ENCODE peak calls at places on chromosomes 12 and 14, in eight cellular contexts. P is A549, U is thyroid gland, Y is adrenal gland, L is HCT116, R is ovary, J is uterus, B is transverse colon. E is an unnamed sample. For H3K4me1, the result is how much of the 10 kb centered on the place peaks cover.

GRCh38 chr14:104754213-104754851 is 1.4 kb downstream of the SIVA1 start:
- DNase-seq in R (no peak), B (no peak), L (no peak), Y (no peak), P (no peak), U (no peak), J (no peak), E (no peak)

GRCh38 chr12:22729898-22730443 is 105.0 kb downstream of the ETNK1 start:
- DNase-seq in P (no peak), L (no peak), B (no peak), J (no peak), R (no peak), U (no peak), Y (no peak), E (no peak)

GRCh38 chr12:105322070-105322469 is 8.4 kb upstream of the C12orf75 start:
- DNase-seq in P (no peak), U (no peak), J (no peak), R (no peak), Y (no peak), B (no peak), L (no peak), E (peak)

GRCh38 chr14:100325231-100325632 is 2.1 kb downstream of the SLC25A47 start:
- DNase-seq in P (no peak), Y (no peak), B (no peak), J (no peak), L (no peak), R (no peak), U (no peak), E (no peak)

GRCh38 chr12:131135311-131135785 is 181.6 kb downstream of the ADGRD1 start:
- DNase-seq in P (no peak), J (no peak), Y (peak), U (no peak), L (no peak), R (no peak), B (no peak), E (no peak)

GRCh38 chr14:77151245-77151644 is 9.7 kb upstream of the ZDHHC22 start:
- DNase-seq in P (peak), R (no peak), Y (peak), J (no peak), B (no peak), U (peak), L (no peak), E (no peak)

GRCh38 chr12:81962126-81962856 is 203.1 kb upstream of the PPFIA2 start:
- DNase-seq in P (no peak), U (no peak), Y (no peak), J (no peak), L (no peak), B (no peak), R (no peak), E (no peak)

GRCh38 chr12:70920251-70920851 is at the start of gene PTPRR:
- DNase-seq in U (peak), R (no peak), J (no peak), P (no peak), Y (peak), L (no peak), B (no peak), E (no peak)

GRCh38 chr14:86799244-86799647 is 1193.7 kb downstream of the GALC start:
- DNase-seq in B (no peak), P (peak), R (no peak), U (no peak), J (peak), L (no peak), Y (peak), E (no peak)

GRCh38 chr14:101128478-101129450 is 225.2 kb upstream of the RTL1 start:
- DNase-seq in R (no peak), P (no peak), U (no peak), Y (peak), L (no peak), B (no peak), J (no peak), E (no peak)

GRCh38 chr14:74595006-74595735 is 16.9 kb downstream of the LTBP2 start:
- DNase-seq in L (no peak), U (peak), R (peak), J (peak), Y (no peak), P (no peak), B (peak), E (no peak)

GRCh38 chr12:1939745-1940607 is 21.5 kb upstream of the CACNA2D4 start:
- DNase-seq in U (peak), P (peak), R (peak), J (peak), L (peak), Y (peak), B (peak), E (peak)

GRCh38 chr12:101759396-101760047 is 20.3 kb upstream of the SYCP3 start:
- DNase-seq in P (peak), Y (no peak), B (no peak), R (no peak), U (no peak), L (peak), J (no peak), E (no peak)

GRCh38 chr12:30823140-30823669 is 68.5 kb upstream of the CAPRIN2 start:
- DNase-seq in P (peak), L (no peak), R (peak), U (peak), Y (peak), J (peak), B (peak), E (peak)

GRCh38 chr12:42296503-42297109 is 29.3 kb downstream of the ZCRB1 start:
- DNase-seq in U (no peak), L (no peak), B (no peak), P (peak), J (no peak), Y (no peak), R (no peak), E (no peak)

GRCh38 chr14:74583689-74584434 is 28.2 kb downstream of the LTBP2 start:
- DNase-seq in B (no peak), L (peak), J (no peak), Y (no peak), U (peak), P (peak), R (peak), E (no peak)

GRCh38 chr14:31934767-31935266 is 142.3 kb upstream of the ARHGAP5 start:
- DNase-seq in P (peak), J (no peak), R (peak), B (peak), U (no peak), Y (peak), L (peak), E (no peak)

GRCh38 chr12:108822458-108823205 is 34.8 kb downstream of the SSH1 start:
- DNase-seq in Y (no peak), R (no peak), B (no peak), U (no peak), L (no peak), J (no peak), P (no peak), E (no peak)

GRCh38 chr12:2432856-2433255 is 361.9 kb upstream of the FKBP4 start:
- DNase-seq in L (no peak), J (no peak), U (no peak), P (no peak), B (no peak), R (no peak), Y (no peak), E (no peak)

GRCh38 chr14:61453103-61453767 is 131.9 kb downstream of the PRKCH start:
- DNase-seq in Y (no peak), R (no peak), L (no peak), P (no peak), B (no peak), J (no peak), U (no peak), E (no peak)

GRCh38 chr12:82638324-82638723 is 48.4 kb upstream of the TMTC2 start:
- DNase-seq in J (no peak), Y (no peak), P (no peak), U (no peak), B (no peak), R (no peak), L (no peak), E (no peak)

GRCh38 chr14:98594156-98594555 is 677.8 kb downstream of the BCL11B start:
- DNase-seq in B (no peak), Y (no peak), U (no peak), R (no peak), J (no peak), L (no peak), P (no peak), E (no peak)

GRCh38 chr12:75996907-75997447 is 34.6 kb downstream of the PHLDA1 start:
- DNase-seq in R (no peak), Y (no peak), P (no peak), U (no peak), L (no peak), B (no peak), J (no peak), E (no peak)

GRCh38 chr12:38392584-38393144 is 76.1 kb downstream of the ALG10B start:
- DNase-seq in P (peak), Y (no peak), U (no peak), L (no peak), R (no peak), B (no peak), J (no peak), E (no peak)

GRCh38 chr12:954736-955135 is 5.2 kb upstream of the RAD52 start:
- DNase-seq in P (no peak), L (no peak), B (no peak), R (no peak), Y (no peak), U (no peak), J (no peak), E (no peak)

GRCh38 chr12:116773276-116773731 is 35.2 kb downstream of the RNFT2 start:
- DNase-seq in B (no peak), Y (no peak), R (no peak), L (peak), J (no peak), P (peak), U (no peak), E (no peak)

GRCh38 chr12:132190834-132191500 is 46.7 kb downstream of the NOC4L start:
- DNase-seq in L (no peak), U (no peak), Y (peak), B (no peak), J (no peak), R (no peak), P (no peak), E (no peak)

GRCh38 chr12:116863275-116863767 is 17.9 kb downstream of the HRK start:
- DNase-seq in R (no peak), L (peak), B (peak), P (peak), U (no peak), J (no peak), Y (no peak), E (no peak)

GRCh38 chr12:13630354-13630753 is 351.0 kb downstream of the GRIN2B start:
- DNase-seq in B (no peak), P (no peak), U (no peak), J (no peak), Y (no peak), L (no peak), R (no peak), E (no peak)

GRCh38 chr12:103924761-103925641 is 5.2 kb upstream of the HSP90B1 start:
- DNase-seq in Y (no peak), R (no peak), B (no peak), J (no peak), P (peak), U (no peak), L (peak), E (peak)

GRCh38 chr12:81147286-81147919 is 69.5 kb downstream of the ACSS3 start:
- DNase-seq in J (no peak), P (no peak), R (no peak), Y (no peak), B (no peak), L (no peak), U (no peak), E (no peak)

GRCh38 chr14:103281496-103282231 is 52.4 kb upstream of the EIF5 start:
- DNase-seq in L (no peak), Y (peak), R (peak), J (peak), P (peak), U (no peak), B (peak), E (peak)

GRCh38 chr12:122688291-122688690 is 14.9 kb downstream of the HCAR2 start:
- DNase-seq in U (no peak), Y (no peak), J (no peak), L (no peak), B (no peak), P (no peak), R (no peak), E (no peak)

GRCh38 chr12:60172266-60172665 is 576.4 kb downstream of the SLC16A7 start:
- DNase-seq in R (no peak), L (no peak), U (no peak), B (no peak), P (no peak), Y (no peak), J (no peak), E (no peak)

GRCh38 chr12:52713960-52714886 is 10.9 kb upstream of the KRT77 start:
- DNase-seq in U (no peak), B (no peak), R (no peak), J (no peak), Y (no peak), L (no peak), P (peak), E (no peak)

GRCh38 chr14:63897706-63898105 is 44.9 kb downstream of the SYNE2 start:
- DNase-seq in L (no peak), B (no peak), J (no peak), U (peak), Y (no peak), R (no peak), P (no peak), E (no peak)

GRCh38 chr12:111404362-111405148 is 1.2 kb upstream of the SH2B3 start:
- DNase-seq in Y (peak), L (no peak), J (peak), P (no peak), B (no peak), R (peak), U (peak), E (peak)

GRCh38 chr12:109586385-109587296 is 13.0 kb downstream of the MVK start:
- DNase-seq in B (no peak), J (no peak), L (no peak), P (peak), U (peak), Y (no peak), R (no peak), E (no peak)

GRCh38 chr12:24838531-24838950 is 110.4 kb downstream of the BCAT1 start:
- DNase-seq in J (peak), U (no peak), P (no peak), B (peak), L (no peak), Y (peak), R (peak), E (peak)
- TF ChIP-seq POLR2A in J (no peak), U (no peak), P (no peak), B (no peak), L (no peak), Y (no peak), R (no peak), E (no peak)

GRCh38 chr14:24141030-24141880 is at the start of gene EMC9:
- DNase-seq in B (peak), J (peak), L (peak), Y (peak), P (peak), U (peak), R (peak), E (peak)

GRCh38 chr14:24144451-24144850 is 2.0 kb downstream of the PSME2 start:
- DNase-seq in B (no peak), Y (no peak), R (no peak), U (no peak), J (no peak), L (no peak), P (no peak), E (no peak)

GRCh38 chr14:24145700-24146621 is at the start of gene PSME2:
- DNase-seq in Y (no peak), L (no peak), B (no peak), U (no peak), P (no peak), R (no peak), J (no peak), E (no peak)

GRCh38 chr14:24145219-24145618 is 1.2 kb downstream of the PSME2 start:
- DNase-seq in R (no peak), P (no peak), J (no peak), Y (no peak), L (no peak), B (no peak), U (no peak), E (no peak)

DNA sequence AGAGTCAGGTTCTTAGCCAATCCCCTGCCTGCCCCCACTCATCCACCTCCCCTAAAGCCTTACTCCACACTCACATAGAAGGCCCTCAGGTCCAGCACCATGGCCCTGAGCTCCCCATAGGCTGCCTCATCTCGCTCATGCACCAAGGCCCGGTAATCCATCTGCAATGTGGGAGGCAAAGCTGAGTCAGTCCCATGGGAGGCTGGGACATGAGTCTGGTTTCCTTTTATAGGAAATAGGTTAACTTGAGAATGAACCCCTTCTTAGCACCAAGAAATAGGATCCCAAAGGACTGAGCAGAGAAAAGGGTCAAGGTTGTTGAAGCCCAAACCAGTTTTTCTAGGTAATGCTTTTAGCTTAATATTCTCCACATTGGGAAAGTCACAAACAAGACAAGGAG is 2.1 kb upstream of the EMC9 start:
- DNase-seq in R (no peak), B (no peak), P (no peak), L (no peak), U (no peak), Y (no peak), J (no peak), E (no peak)
- H3K4me1 ChIP-seq in R (under half), B (under half), P (under half), L (under half), U (under half), Y (half or more), J (under half), E (under half)

DNA sequence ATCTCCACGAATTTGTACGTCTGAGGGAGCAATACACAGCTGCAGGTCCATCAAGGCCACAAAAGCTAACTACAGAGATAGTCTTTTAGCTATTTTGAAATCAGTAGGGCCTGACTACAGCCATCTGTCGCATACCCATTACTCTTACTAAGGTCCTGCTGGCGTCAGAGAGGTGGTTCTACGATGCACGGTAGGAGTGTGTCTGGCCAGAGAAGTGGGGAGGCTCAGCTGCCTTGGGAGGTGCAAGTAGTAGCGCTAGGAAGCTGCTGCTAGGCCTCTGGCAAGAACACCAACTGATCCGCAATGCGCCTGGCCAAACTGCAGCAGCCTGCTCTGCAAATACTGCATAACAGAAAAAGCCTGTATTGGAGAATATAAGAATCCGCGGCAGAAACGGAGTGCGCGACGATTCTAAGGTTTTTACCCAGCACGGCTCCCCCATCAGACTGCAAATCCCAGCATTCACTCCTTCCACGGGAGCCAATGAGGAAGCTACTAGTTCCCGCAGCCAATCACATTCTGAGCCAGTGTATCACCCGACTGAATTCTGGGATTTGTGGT is 743 bp upstream of the CAND1 start:
- DNase-seq in P (peak), J (peak), R (peak), Y (peak), U (peak), L (peak), B (peak), E (peak)
- H3K27ac ChIP-seq in P (peak), J (peak), R (peak), Y (peak), U (peak), L (peak), B (peak), E (peak)

DNA sequence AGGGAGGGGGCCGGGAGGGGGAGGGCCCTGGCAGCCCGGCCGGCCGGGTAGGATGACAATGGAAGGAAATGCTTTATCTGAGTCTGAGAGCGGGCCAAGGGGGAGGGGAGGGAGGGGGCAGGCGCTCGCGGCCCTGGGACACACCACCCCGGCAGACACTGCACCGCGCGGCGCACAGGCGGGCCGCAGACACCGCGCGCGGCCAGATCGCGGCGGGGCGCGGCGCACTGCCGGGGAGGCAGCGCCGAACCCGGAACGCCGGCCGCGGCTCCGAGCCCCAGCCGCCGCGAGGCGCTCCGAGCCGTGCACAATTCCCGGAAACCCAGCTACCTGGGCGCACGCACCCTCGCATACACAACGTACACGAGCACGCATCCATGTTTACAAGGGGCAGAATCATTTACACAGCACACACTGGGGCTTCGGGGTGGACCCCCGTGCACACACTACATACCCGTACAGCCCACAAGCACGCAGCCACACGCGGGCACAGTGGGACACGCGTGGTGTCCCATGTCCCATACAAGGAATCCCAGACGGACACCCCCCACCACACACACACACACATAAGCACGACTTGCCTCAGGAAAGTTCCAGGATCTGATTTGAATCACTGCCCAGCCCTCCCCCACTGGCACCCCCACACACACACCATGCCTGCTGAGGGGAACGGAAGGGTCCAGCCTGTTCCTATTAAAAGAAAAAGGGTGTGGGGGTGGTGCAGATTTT is at the start of gene HDAC7:
- DNase-seq in J (peak), U (peak), R (peak), B (peak), L (peak), P (peak), Y (peak), E (peak)
- TF ChIP-seq POLR2A in J (peak), U (peak), R (peak), B (no peak), L (peak), P (peak), Y (peak), E (peak)